ENCODE peak calls at places on chromosomes 12 and 14, in seven cellular contexts. One of them, this sample, is unnamed.

GRCh38 chr14:71452535-71452934 is 479.7 kb upstream of the RGS6 start:
- DNase-seq in iPS DF 6.9: no peak
- DNase-seq in sigmoid colon: no peak
- DNase-seq in transverse colon: no peak
- DNase-seq in left ventricle myocardium inferior: no peak
- DNase-seq in upper lobe of right lung: no peak
- DNase-seq in CD8-positive, alpha-beta memory T cell: no peak
- DNase-seq in this sample: no peak

GRCh38 chr14:70651522-70651921 is 9.8 kb downstream of the TTC9 start:
- DNase-seq in iPS DF 6.9: no peak
- DNase-seq in sigmoid colon: no peak
- DNase-seq in transverse colon: no peak
- DNase-seq in left ventricle myocardium inferior: no peak
- DNase-seq in upper lobe of right lung: no peak
- DNase-seq in CD8-positive, alpha-beta memory T cell: no peak
- DNase-seq in this sample: no peak

GRCh38 chr12:47885012-47885501 is 19.7 kb downstream of the VDR start:
- DNase-seq in iPS DF 6.9: no peak
- DNase-seq in sigmoid colon: no peak
- DNase-seq in transverse colon: no peak
- DNase-seq in left ventricle myocardium inferior: no peak
- DNase-seq in upper lobe of right lung: no peak
- DNase-seq in CD8-positive, alpha-beta memory T cell: peak; percentile 7
- DNase-seq in this sample: peak; percentile 62

GRCh38 chr12:26466709-26467108 is 271.3 kb downstream of the SSPN start:
- DNase-seq in iPS DF 6.9: no peak
- DNase-seq in sigmoid colon: no peak
- DNase-seq in transverse colon: no peak
- DNase-seq in left ventricle myocardium inferior: no peak
- DNase-seq in upper lobe of right lung: no peak
- DNase-seq in CD8-positive, alpha-beta memory T cell: no peak
- DNase-seq in this sample: no peak

GRCh38 chr14:64983439-64984310 is 3.0 kb upstream of the FNTB start:
- DNase-seq in iPS DF 6.9: no peak
- DNase-seq in sigmoid colon: no peak
- DNase-seq in transverse colon: peak; percentile 33
- DNase-seq in left ventricle myocardium inferior: no peak
- DNase-seq in upper lobe of right lung: no peak
- DNase-seq in CD8-positive, alpha-beta memory T cell: no peak
- DNase-seq in this sample: peak; percentile 64

GRCh38 chr14:23694085-23694975 is 58.2 kb downstream of the DHRS2 start:
- DNase-seq in iPS DF 6.9: no peak
- DNase-seq in sigmoid colon: no peak
- DNase-seq in transverse colon: no peak
- DNase-seq in left ventricle myocardium inferior: no peak
- DNase-seq in upper lobe of right lung: no peak
- DNase-seq in CD8-positive, alpha-beta memory T cell: no peak
- DNase-seq in this sample: no peak

GRCh38 chr12:92912672-92913071 is 16.4 kb downstream of the EEA1 start:
- DNase-seq in iPS DF 6.9: no peak
- DNase-seq in sigmoid colon: no peak
- DNase-seq in transverse colon: no peak
- DNase-seq in left ventricle myocardium inferior: no peak
- DNase-seq in upper lobe of right lung: no peak
- DNase-seq in CD8-positive, alpha-beta memory T cell: no peak
- DNase-seq in this sample: no peak

GRCh38 chr12:6699989-6700645 is 498 bp downstream of the PIANP start:
- DNase-seq in iPS DF 6.9: no peak
- DNase-seq in sigmoid colon: peak; percentile 69
- DNase-seq in transverse colon: peak; percentile 13
- DNase-seq in left ventricle myocardium inferior: no peak
- DNase-seq in upper lobe of right lung: peak; percentile 53
- DNase-seq in CD8-positive, alpha-beta memory T cell: no peak
- DNase-seq in this sample: no peak

GRCh38 chr12:12224240-12224940 is 42.5 kb downstream of the LRP6 start:
- DNase-seq in iPS DF 6.9: no peak
- DNase-seq in sigmoid colon: no peak
- DNase-seq in transverse colon: no peak
- DNase-seq in left ventricle myocardium inferior: no peak
- DNase-seq in upper lobe of right lung: no peak
- DNase-seq in CD8-positive, alpha-beta memory T cell: no peak
- DNase-seq in this sample: no peak

GRCh38 chr14:68814376-68815287 is 21.8 kb upstream of the ZFP36L1 start:
- DNase-seq in iPS DF 6.9: no peak
- DNase-seq in sigmoid colon: peak; percentile 79
- DNase-seq in transverse colon: peak; percentile 59
- DNase-seq in left ventricle myocardium inferior: no peak
- DNase-seq in upper lobe of right lung: no peak
- DNase-seq in CD8-positive, alpha-beta memory T cell: peak; percentile 37
- DNase-seq in this sample: peak; percentile 82
- H3K4me1 ChIP-seq in iPS DF 6.9: peaks cover 5% of the 10 kb centered on the region
- H3K4me1 ChIP-seq in sigmoid colon: peaks cover 61% of the 10 kb centered on the region
- H3K4me1 ChIP-seq in transverse colon: peaks cover 43% of the 10 kb centered on the region
- H3K4me1 ChIP-seq in left ventricle myocardium inferior: peaks cover 44% of the 10 kb centered on the region
- H3K4me1 ChIP-seq in upper lobe of right lung: peaks cover 52% of the 10 kb centered on the region
- H3K4me1 ChIP-seq in CD8-positive, alpha-beta memory T cell: peaks cover 55% of the 10 kb centered on the region
- H3K4me1 ChIP-seq in this sample: peaks cover 71% of the 10 kb centered on the region

GRCh38 chr14:96592591-96593388 is 90.6 kb downstream of the PAPOLA start:
- DNase-seq in iPS DF 6.9: no peak
- DNase-seq in sigmoid colon: peak; percentile 59
- DNase-seq in transverse colon: peak; percentile 50
- DNase-seq in left ventricle myocardium inferior: peak; percentile 41
- DNase-seq in upper lobe of right lung: peak; percentile 72
- DNase-seq in CD8-positive, alpha-beta memory T cell: peak; percentile 43
- DNase-seq in this sample: peak; percentile 64
- H3K4me3 ChIP-seq in iPS DF 6.9: peak overlapping the region; percentile 43
- H3K4me3 ChIP-seq in sigmoid colon: no peak overlapping the region
- H3K4me3 ChIP-seq in transverse colon: peak overlapping the region; percentile 11
- H3K4me3 ChIP-seq in left ventricle myocardium inferior: peak overlapping the region; percentile 59
- H3K4me3 ChIP-seq in upper lobe of right lung: peak overlapping the region; percentile 50
- H3K4me3 ChIP-seq in CD8-positive, alpha-beta memory T cell: peak overlapping the region; percentile 79
- H3K4me3 ChIP-seq in this sample: peak overlapping the region; percentile 33

DNA sequence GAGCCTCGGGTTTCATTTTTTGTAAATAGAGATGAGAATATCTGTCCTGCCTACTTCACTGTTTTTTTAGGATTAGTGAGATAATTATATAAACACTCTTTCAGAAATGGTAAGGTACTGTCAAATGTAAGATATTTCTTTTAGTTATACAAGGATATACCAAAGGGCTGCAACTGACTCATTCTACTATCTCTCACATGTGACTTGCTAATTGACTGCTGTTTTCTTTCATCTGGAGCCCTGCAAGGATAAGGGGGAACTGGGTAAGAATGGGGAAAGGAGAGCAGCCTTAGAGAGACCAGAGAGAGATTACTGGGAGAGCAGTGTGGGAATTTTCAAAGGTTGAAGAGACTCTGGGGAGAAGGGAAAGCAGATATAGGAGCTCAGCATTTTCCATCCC is 15.5 kb downstream of the WDR20 start:
- DNase-seq in iPS DF 6.9: no peak
- DNase-seq in sigmoid colon: no peak
- DNase-seq in transverse colon: no peak
- DNase-seq in left ventricle myocardium inferior: no peak
- DNase-seq in upper lobe of right lung: no peak
- DNase-seq in CD8-positive, alpha-beta memory T cell: no peak
- DNase-seq in this sample: no peak
- H3K4me1 ChIP-seq in iPS DF 6.9: no peaks in the 10 kb centered on the region
- H3K4me1 ChIP-seq in sigmoid colon: peaks cover 10% of the 10 kb centered on the region
- H3K4me1 ChIP-seq in transverse colon: no peaks in the 10 kb centered on the region
- H3K4me1 ChIP-seq in left ventricle myocardium inferior: peaks cover 76% of the 10 kb centered on the region
- H3K4me1 ChIP-seq in upper lobe of right lung: peaks cover 6% of the 10 kb centered on the region
- H3K4me1 ChIP-seq in CD8-positive, alpha-beta memory T cell: peaks cover 8% of the 10 kb centered on the region
- H3K4me1 ChIP-seq in this sample: peaks cover 8% of the 10 kb centered on the region

DNA sequence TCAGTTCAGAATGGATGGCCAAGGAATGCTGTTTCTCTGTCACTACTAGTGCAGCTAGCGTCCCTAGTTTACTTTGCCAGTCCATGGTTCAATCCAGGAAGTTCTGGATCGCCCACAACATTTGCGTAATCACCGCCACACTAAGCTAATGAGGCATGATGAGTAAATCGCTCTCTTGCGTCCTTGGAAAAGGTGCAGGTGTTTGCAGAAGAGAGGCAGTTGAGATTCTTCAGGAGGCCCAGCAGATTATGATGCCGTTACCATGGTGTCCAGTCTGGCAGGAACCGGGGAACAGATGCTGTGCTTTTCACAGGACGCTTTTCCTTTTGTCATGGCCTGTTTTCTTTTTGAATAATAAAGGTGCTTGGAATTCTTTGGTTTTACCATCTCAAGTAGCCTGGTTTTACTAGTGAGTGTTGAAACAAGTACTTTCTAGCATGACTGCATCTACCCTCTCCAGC is 9.0 kb downstream of the TPH2 start:
- DNase-seq in iPS DF 6.9: peak; percentile 89
- DNase-seq in sigmoid colon: no peak
- DNase-seq in transverse colon: no peak
- DNase-seq in left ventricle myocardium inferior: no peak
- DNase-seq in upper lobe of right lung: no peak
- DNase-seq in CD8-positive, alpha-beta memory T cell: no peak
- DNase-seq in this sample: no peak
- H3K4me3 ChIP-seq in iPS DF 6.9: no peak overlapping the region
- H3K4me3 ChIP-seq in sigmoid colon: no peak overlapping the region
- H3K4me3 ChIP-seq in transverse colon: no peak overlapping the region
- H3K4me3 ChIP-seq in left ventricle myocardium inferior: no peak overlapping the region
- H3K4me3 ChIP-seq in upper lobe of right lung: no peak overlapping the region
- H3K4me3 ChIP-seq in CD8-positive, alpha-beta memory T cell: no peak overlapping the region
- H3K4me3 ChIP-seq in this sample: no peak overlapping the region